ENCODE peak calls at places on chromosomes 4 and X, in seven cellular contexts. K, T, I, X, A, N and P are unnamed samples.

GRCh38 chr4:26885912-26886274 is 25.3 kb downstream of the STIM2 start:
- DNase-seq in T (peak; percentile 81), A (no peak), X (no peak), K (no peak), N (no peak), I (no peak), P (no peak)

GRCh38 chr4:99404595-99405287 is 30.4 kb downstream of the ADH7 start:
- DNase-seq in N (peak; percentile 87), X (no peak), A (no peak), I (no peak), T (no peak), K (no peak), P (no peak)

GRCh38 chr4:6538586-6538985 is 36.4 kb upstream of the MAN2B2 start:
- DNase-seq in N (no peak), A (no peak), I (no peak), X (no peak), K (no peak), T (no peak), P (peak; percentile 69)

GRCh38 chrX:116317409-116317808 is 119.0 kb upstream of the SLC6A14 start:
- DNase-seq in I (peak; percentile 73), T (no peak), N (no peak), K (no peak), X (peak; percentile 35), A (no peak), P (peak; percentile 68)

GRCh38 chr4:8675383-8675782 is 82.8 kb downstream of the CPZ start:
- DNase-seq in X (peak; percentile 91), N (no peak), T (no peak), K (no peak), I (peak; percentile 55), A (no peak), P (peak; percentile 86)

GRCh38 chr4:114921790-114922581 is 191.4 kb downstream of the NDST4 start:
- DNase-seq in I (no peak), K (no peak), A (no peak), N (no peak), X (peak; percentile 30), T (no peak), P (peak; percentile 35)

GRCh38 chr4:140085924-140086323 is 68.1 kb downstream of the MAML3 start:
- DNase-seq in N (no peak), T (no peak), I (no peak), K (no peak), A (no peak), X (no peak), P (no peak)

GRCh38 chr4:85489273-85489672 is 14.3 kb downstream of the ARHGAP24 start:
- DNase-seq in K (no peak), I (no peak), N (peak; percentile 63), X (peak; percentile 16), A (no peak), T (no peak), P (no peak)

GRCh38 chr4:103996059-103996458 is 276.3 kb upstream of the TACR3 start:
- DNase-seq in N (no peak), X (peak; percentile 63), T (no peak), K (no peak), I (no peak), A (no peak), P (peak; percentile 26)

GRCh38 chr4:55051532-55051931 is 73.9 kb downstream of the KDR start:
- DNase-seq in N (no peak), X (no peak), I (no peak), A (no peak), T (no peak), K (no peak), P (no peak)

GRCh38 chr4:7719354-7720174 is 220.1 kb downstream of the AFAP1 start:
- DNase-seq in K (peak; percentile 27), A (peak; percentile 8), T (no peak), X (peak; percentile 87), I (no peak), N (peak; percentile 78), P (peak; percentile 90)

GRCh38 chrX:42714981-42715688 is 62.8 kb downstream of the PPP1R2C start:
- DNase-seq in I (peak; percentile 63), X (peak; percentile 85), A (no peak), T (no peak), K (no peak), N (peak; percentile 22), P (peak; percentile 80)

GRCh38 chr4:168664242-168664897 is 167.5 kb downstream of the PALLD start:
- DNase-seq in N (no peak), X (no peak), T (no peak), A (no peak), I (no peak), K (no peak), P (no peak)

GRCh38 chr4:125283702-125284279 is 31.0 kb upstream of the FAT4 start:
- DNase-seq in A (no peak), I (no peak), X (peak; percentile 18), T (no peak), N (peak; percentile 33), K (no peak), P (peak; percentile 26)

GRCh38 chr4:150114641-150115040 is 36.4 kb downstream of the DCLK2 start:
- DNase-seq in K (no peak), I (no peak), T (no peak), X (no peak), N (no peak), A (no peak), P (no peak)

GRCh38 chrX:94914235-94914634 is 1240.2 kb downstream of the FAM133A start:
- DNase-seq in T (no peak), A (no peak), K (no peak), N (no peak), X (peak; percentile 2), I (no peak), P (no peak)

GRCh38 chr4:78648639-78649363 is 97.2 kb downstream of the ANXA3 start:
- DNase-seq in I (no peak), K (no peak), X (no peak), N (no peak), T (no peak), A (no peak), P (no peak)

GRCh38 chrX:56790778-56791177 is 61.7 kb downstream of the NBDY start:
- DNase-seq in A (no peak), N (no peak), T (no peak), X (peak; percentile 0), I (peak; percentile 26), K (no peak), P (no peak)

GRCh38 chrX:115968436-115969252 is 201.9 kb upstream of the AGTR2 start:
- DNase-seq in N (no peak), X (peak; percentile 87), A (no peak), T (no peak), I (peak; percentile 82), K (no peak), P (peak; percentile 94)

GRCh38 chrX:124030520-124030919 is 69.0 kb downstream of the STAG2 start:
- DNase-seq in K (no peak), A (no peak), N (no peak), T (no peak), I (no peak), X (no peak), P (no peak)

GRCh38 chr4:8099981-8100464 is 58.6 kb downstream of the ABLIM2 start:
- DNase-seq in A (no peak), K (no peak), T (no peak), N (no peak), X (no peak), I (no peak), P (no peak)

GRCh38 chrX:17519349-17519748 is 144.3 kb downstream of the NHS start:
- DNase-seq in K (no peak), N (peak; percentile 46), I (peak; percentile 92), A (no peak), T (no peak), X (no peak), P (no peak)

GRCh38 chr4:17763352-17763890 is 18.0 kb downstream of the FAM184B start:
- DNase-seq in A (no peak), K (no peak), X (no peak), T (no peak), N (no peak), I (no peak), P (no peak)

GRCh38 chrX:126770179-126770578 is 49.4 kb upstream of the PRR32 start:
- DNase-seq in T (no peak), A (no peak), I (no peak), N (no peak), X (peak; percentile 42), K (no peak), P (peak; percentile 45)

GRCh38 chr4:6887591-6888371 is 21.8 kb upstream of the TBC1D14 start:
- DNase-seq in I (no peak), A (no peak), X (no peak), N (no peak), K (no peak), T (no peak), P (peak; percentile 49)

GRCh38 chr4:6069845-6070709 is 51.8 kb upstream of the C4orf50 start:
- DNase-seq in T (no peak), I (no peak), A (no peak), N (no peak), X (no peak), K (no peak), P (no peak)

GRCh38 chr4:89657931-89658700 is 178.8 kb downstream of the SNCA start:
- DNase-seq in N (peak; percentile 6), X (peak; percentile 30), I (no peak), A (no peak), K (no peak), T (no peak), P (peak; percentile 59)